ENCODE peak calls at places on chromosomes 11 and 22, in eight cellular contexts. F is small intestine; X is HCT116; P is CD4-positive, alpha-beta memory T cell; D is lower lobe of right lung; S is GM23248; I is neural progenitor cell; C is AG04450. O is an unnamed sample.
A peak's percentile ranks its signal among the peaks of the same experiment; 100 is the strongest.

GRCh38 chr11:105781807-105782206 is 171.9 kb downstream of the GRIA4 start:
- DNase-seq in F (no peak), X (no peak), P (no peak), D (no peak), S (no peak), I (no peak), C (no peak), O (no peak)

GRCh38 chr22:29345932-29346331 is 30.4 kb upstream of the RASL10A start:
- DNase-seq in F (no peak), X (no peak), P (no peak), D (no peak), S (no peak), I (no peak), C (no peak), O (no peak)

GRCh38 chr22:26828311-26828710 is 170.9 kb downstream of the MIAT start:
- DNase-seq in F (peak; percentile 23), X (no peak), P (no peak), D (no peak), S (peak; percentile 32), I (no peak), C (no peak), O (no peak)

GRCh38 chr11:48106166-48106565 is 110.4 kb upstream of the OR4B1 start:
- DNase-seq in F (no peak), X (no peak), P (no peak), D (no peak), S (no peak), I (no peak), C (no peak), O (no peak)

GRCh38 chr11:61697093-61697492 is 16.9 kb downstream of the DAGLA start:
- DNase-seq in F (no peak), X (no peak), P (no peak), D (peak; percentile 71), S (no peak), I (no peak), C (no peak), O (peak; percentile 60)

GRCh38 chr11:130163346-130164220 is 4.0 kb downstream of the ST14 start:
- DNase-seq in F (peak; percentile 68), X (no peak), P (no peak), D (peak; percentile 66), S (no peak), I (no peak), C (no peak), O (no peak)

GRCh38 chr11:37394236-37394870 is 796.3 kb upstream of the RAG2 start:
- DNase-seq in F (no peak), X (no peak), P (no peak), D (no peak), S (no peak), I (no peak), C (no peak), O (no peak)

GRCh38 chr22:31776231-31776630 is 22.4 kb downstream of the DEPDC5 start:
- DNase-seq in F (no peak), X (no peak), P (no peak), D (no peak), S (no peak), I (no peak), C (no peak), O (no peak)

GRCh38 chr11:31953803-31954327 is 137.0 kb upstream of the RCN1 start:
- DNase-seq in F (no peak), X (no peak), P (no peak), D (no peak), S (no peak), I (no peak), C (no peak), O (no peak)

GRCh38 chr11:99368579-99368978 is 347.8 kb downstream of the CNTN5 start:
- DNase-seq in F (no peak), X (no peak), P (no peak), D (no peak), S (peak; percentile 34), I (no peak), C (no peak), O (no peak)

GRCh38 chr11:37788141-37788877 is 1190.3 kb upstream of the RAG2 start:
- DNase-seq in F (no peak), X (no peak), P (no peak), D (no peak), S (no peak), I (no peak), C (peak; percentile 36), O (peak; percentile 43)

GRCh38 chr11:30585067-30585891 is 874 bp downstream of the MPPED2 start:
- DNase-seq in F (no peak), X (no peak), P (no peak), D (peak; percentile 42), S (peak; percentile 13), I (peak; percentile 63), C (no peak), O (no peak)

GRCh38 chr11:121564948-121565684 is 112.3 kb upstream of the SORL1-AS1 start:
- DNase-seq in F (peak; percentile 70), X (no peak), P (no peak), D (no peak), S (no peak), I (no peak), C (no peak), O (no peak)

GRCh38 chr11:210122-210802 is 2.8 kb downstream of the RIC8A start:
- DNase-seq in F (no peak), X (no peak), P (no peak), D (no peak), S (peak; percentile 92), I (no peak), C (peak; percentile 66), O (no peak)

GRCh38 chr11:10581481-10582019 is 13.1 kb upstream of the LYVE1 start:
- DNase-seq in F (no peak), X (no peak), P (no peak), D (peak; percentile 69), S (peak; percentile 66), I (no peak), C (no peak), O (no peak)

GRCh38 chr11:129785383-129786111 is 30.1 kb upstream of the TMEM45B start:
- DNase-seq in F (peak; percentile 35), X (no peak), P (peak; percentile 17), D (no peak), S (peak; percentile 34), I (no peak), C (no peak), O (no peak)

DNA sequence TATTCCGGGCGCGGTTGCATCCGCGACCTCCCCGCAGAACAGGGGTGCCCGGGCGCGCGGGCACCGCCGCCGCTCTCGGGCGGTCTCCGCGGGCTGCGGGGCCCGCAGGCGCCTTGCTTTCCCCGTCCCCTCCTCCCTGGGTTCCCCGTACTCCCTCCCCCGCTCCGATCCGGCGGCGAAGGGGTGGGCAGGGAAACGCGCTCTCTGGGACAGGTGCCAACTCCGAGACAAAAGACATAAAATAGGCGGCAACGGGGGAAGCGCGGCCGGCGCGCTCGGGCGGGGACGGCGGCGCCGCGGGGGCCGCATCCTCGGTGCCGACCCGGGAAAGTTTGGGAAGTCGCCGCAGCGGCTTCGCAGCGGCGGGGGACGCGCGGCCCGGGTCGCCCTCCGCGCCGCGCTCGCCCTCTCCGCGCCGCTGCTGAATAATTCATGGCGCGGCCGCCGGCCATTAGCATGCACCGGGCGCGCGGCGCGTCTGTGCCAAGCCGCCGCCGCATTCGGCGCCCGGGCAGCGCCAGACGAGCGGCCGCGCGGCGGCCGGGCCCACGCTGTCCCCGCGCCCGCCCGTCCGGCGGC is 78.8 kb upstream of the PPARA start:
- DNase-seq in F (peak; percentile 83), X (peak; percentile 80), P (peak; percentile 53), D (peak; percentile 91), S (peak; percentile 97), I (peak; percentile 74), C (peak; percentile 79), O (no peak)
- H3K27ac ChIP-seq in F (peak overlapping the region; percentile 100), X (peak overlapping the region; percentile 100), P (peak overlapping the region; percentile 31), D (peak overlapping the region; percentile 98), S (peak overlapping the region; percentile 99), I (no peak overlapping the region), C (no peak overlapping the region), O (peak overlapping the region; percentile 99)

DNA sequence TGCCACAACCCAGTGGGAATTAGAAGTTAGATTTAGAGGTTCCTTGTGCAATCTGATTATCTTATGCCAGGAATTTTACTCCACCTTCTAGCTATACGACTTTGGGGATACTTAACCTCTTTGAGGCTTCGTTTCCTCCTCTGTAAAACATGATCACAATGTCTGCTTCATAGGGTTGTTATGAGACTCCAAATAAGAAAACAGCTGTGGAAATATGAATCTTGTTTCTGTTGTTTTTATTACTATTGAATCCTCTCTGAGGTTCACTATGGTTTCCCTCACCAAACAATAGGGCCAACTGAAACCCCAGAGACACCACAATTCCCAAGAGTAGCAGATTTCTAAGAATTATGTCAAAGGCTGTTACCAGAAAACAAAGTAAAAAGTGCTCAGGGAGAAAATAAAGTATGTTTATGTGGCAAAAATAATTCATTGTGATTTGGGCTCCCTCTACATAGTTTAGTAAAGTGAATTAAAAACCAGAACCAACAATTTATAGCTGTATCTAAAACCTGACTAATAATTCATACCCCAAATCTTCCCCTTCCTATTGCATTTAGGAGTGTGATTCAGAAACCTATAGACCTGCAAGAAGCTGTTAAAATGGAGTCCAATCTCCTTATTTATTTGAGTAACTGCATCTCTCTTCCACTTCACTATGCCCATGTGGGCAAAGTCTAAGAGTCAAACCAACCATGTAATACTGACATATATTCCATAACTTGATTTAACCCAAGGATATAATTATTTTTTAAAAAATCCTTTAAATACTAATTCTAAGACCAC is 38.4 kb downstream of the AMBRA1 start:
- DNase-seq in F (peak; percentile 14), X (no peak), P (no peak), D (no peak), S (peak; percentile 27), I (no peak), C (no peak), O (no peak)
- H3K27ac ChIP-seq in F (peak overlapping the region; percentile 24), X (peak overlapping the region; percentile 76), P (no peak overlapping the region), D (peak overlapping the region; percentile 70), S (peak overlapping the region; percentile 74), I (peak overlapping the region; percentile 60), C (no peak overlapping the region), O (peak overlapping the region; percentile 90)

DNA sequence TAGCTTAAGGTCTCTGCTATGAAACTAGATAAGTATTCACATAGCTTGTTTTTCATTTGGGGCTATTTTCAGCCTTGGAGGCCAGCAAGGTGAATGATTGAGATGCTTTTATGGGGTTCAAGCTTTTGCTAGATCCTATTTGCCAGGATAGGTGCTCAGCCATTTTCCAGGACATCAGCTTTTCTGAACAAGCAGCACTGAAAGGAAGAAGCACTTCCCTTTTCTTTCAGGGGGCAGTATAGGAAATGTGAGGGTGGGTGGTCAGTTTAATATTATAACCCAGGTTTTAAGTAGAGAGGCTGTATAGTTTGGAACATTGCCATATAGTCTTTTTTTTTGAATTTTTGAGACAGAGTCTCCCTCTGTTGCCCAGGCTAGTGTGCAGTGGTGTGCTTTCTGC is 32.7 kb downstream of the STIM1 start:
- DNase-seq in F (no peak), X (no peak), P (no peak), D (no peak), S (no peak), I (no peak), C (no peak), O (no peak)
- H3K27ac ChIP-seq in F (no peak overlapping the region), X (no peak overlapping the region), P (no peak overlapping the region), D (no peak overlapping the region), S (no peak overlapping the region), I (no peak overlapping the region), C (no peak overlapping the region), O (no peak overlapping the region)

DNA sequence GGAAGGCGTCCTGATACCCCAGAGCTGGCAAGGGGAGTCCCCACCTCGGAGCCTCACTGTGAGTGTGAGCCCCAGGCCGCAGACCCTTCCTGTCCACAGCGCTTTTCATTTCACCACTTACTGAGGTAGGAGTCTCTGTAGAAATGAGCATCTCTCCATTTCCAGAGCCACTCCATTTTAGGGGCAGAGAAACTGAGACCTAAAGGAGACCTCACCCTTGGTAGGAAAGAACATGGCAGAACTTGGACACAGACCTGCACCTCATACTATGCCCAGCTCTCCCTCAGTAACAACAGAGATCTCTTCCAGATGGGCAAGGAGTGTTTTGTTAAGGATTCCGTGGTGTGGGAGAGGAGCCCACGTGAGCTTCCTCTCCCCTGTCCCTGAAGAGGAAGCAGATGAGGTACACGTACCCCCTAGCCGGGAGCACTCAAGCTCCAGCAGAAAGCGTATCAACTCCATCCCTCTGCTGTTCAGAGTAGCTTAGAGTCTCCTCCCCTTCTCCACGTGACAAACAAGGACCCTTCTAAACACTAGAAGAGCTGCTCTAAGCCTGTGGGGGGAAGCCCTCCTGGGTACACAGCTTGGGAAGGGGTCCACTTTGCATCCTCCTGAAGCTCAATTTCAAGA is 531 bp upstream of the VSIG2 start:
- DNase-seq in F (no peak), X (no peak), P (no peak), D (no peak), S (no peak), I (no peak), C (no peak), O (no peak)
- H3K27ac ChIP-seq in F (no peak overlapping the region), X (no peak overlapping the region), P (no peak overlapping the region), D (peak overlapping the region; percentile 84), S (no peak overlapping the region), I (no peak overlapping the region), C (no peak overlapping the region), O (no peak overlapping the region)